ENCODE peak calls at places on chromosomes 13 and 19, in five cellular contexts. H is fibroblast of lung; S is Right ventricle myocardium superior; W is activated naive CD8-positive, alpha-beta T cell treated with anti-CD3 and anti-CD28 coated beads for 36 hours; Y is stimulated activated CD4-positive, alpha-beta T cell treated with anti-CD3 and anti-CD28 coated beads, Interleukin-1b, Interleukin-23, amount 100 ng/mL, for 1 hour. A is an unnamed sample.

GRCh38 chr13:36919833-36920611 is at the start of gene SMAD9:
- DNase-seq in S (peak), H (peak), Y (no peak), W (peak), A (peak)

GRCh38 chr19:48726573-48726972 is 7.0 kb upstream of the MAMSTR start:
- DNase-seq in W (no peak), S (no peak), Y (no peak), H (no peak), A (no peak)

GRCh38 chr19:54952591-54953344 is 5.4 kb upstream of the NLRP7 start:
- DNase-seq in S (no peak), H (no peak), Y (no peak), W (no peak), A (no peak)

GRCh38 chr13:113558461-113558860 is 26.1 kb upstream of the TFDP1 start:
- DNase-seq in Y (no peak), S (no peak), H (no peak), W (no peak), A (no peak)

GRCh38 chr13:51614350-51614786 is 30.1 kb downstream of the WDFY2 start:
- DNase-seq in W (peak), Y (peak), S (peak), H (no peak), A (no peak)

GRCh38 chr19:7534531-7534980 is 961 bp upstream of the PNPLA6 start:
- DNase-seq in Y (no peak), S (peak), H (peak), W (peak), A (peak)

GRCh38 chr19:1514986-1515721 is 2.3 kb upstream of the ADAMTSL5 start:
- DNase-seq in H (no peak), W (no peak), S (no peak), Y (no peak), A (no peak)

GRCh38 chr19:821976-822773 is 420 bp upstream of the PLPPR3 start:
- DNase-seq in Y (no peak), W (no peak), H (no peak), S (no peak), A (no peak)

GRCh38 chr13:48446454-48446853 is 33.5 kb upstream of the LPAR6 start:
- DNase-seq in H (peak), Y (no peak), S (no peak), W (no peak), A (peak)

GRCh38 chr13:63048648-63049047 is 1633.0 kb upstream of the PCDH20 start:
- DNase-seq in H (peak), S (no peak), Y (no peak), W (no peak), A (no peak)

GRCh38 chr13:94950303-94950702 is 238.0 kb upstream of the SOX21 start:
- DNase-seq in W (no peak), Y (no peak), S (no peak), H (peak), A (no peak)

A was measured in HCEC 1CT.